ENCODE peak calls at places on chromosomes 13 and 19, in six cellular contexts. W is IMR-90, F is H1, B is GM12878, L is right lobe of liver, U is ovary. Y is an unnamed sample.

GRCh38 chr13:102817241-102817640 is 18.3 kb downstream of the BIVM start:
- DNase-seq in W (no peak), F (no peak), B (no peak), L (no peak), U (no peak), Y (no peak)

GRCh38 chr13:94479559-94480095 is at the start of gene DCT:
- DNase-seq in W (no peak), F (no peak), B (no peak), L (no peak), U (no peak), Y (no peak)

GRCh38 chr19:46984077-46985010 is 35.3 kb upstream of the NPAS1 start:
- DNase-seq in W (peak; percentile 50), F (no peak), B (no peak), L (peak; percentile 89), U (no peak), Y (no peak)

GRCh38 chr19:43105496-43105895 is 23.0 kb upstream of the PSG2 start:
- DNase-seq in W (peak; percentile 44), F (no peak), B (no peak), L (no peak), U (no peak), Y (no peak)

GRCh38 chr19:42345191-42345812 is 19.9 kb downstream of the MEGF8 start:
- DNase-seq in W (peak; percentile 38), F (no peak), B (no peak), L (no peak), U (no peak), Y (no peak)

GRCh38 chr13:53920916-53921315 is 892.3 kb downstream of the OLFM4 start:
- DNase-seq in W (no peak), F (no peak), B (no peak), L (peak; percentile 44), U (no peak), Y (no peak)

GRCh38 chr19:54096642-54097106 is 3.9 kb downstream of the OSCAR start:
- DNase-seq in W (peak; percentile 17), F (peak; percentile 62), B (no peak), L (peak; percentile 58), U (no peak), Y (no peak)

GRCh38 chr19:28744014-28744413 is 468.9 kb downstream of the UQCRFS1 start:
- DNase-seq in W (no peak), F (no peak), B (no peak), L (no peak), U (no peak), Y (no peak)

GRCh38 chr19:58554494-58555368 is at the start of gene CHMP2A:
- DNase-seq in W (peak; percentile 95), F (peak; percentile 99), B (peak; percentile 85), L (peak; percentile 99), U (peak; percentile 99), Y (peak; percentile 99)

GRCh38 chr13:90768116-90768515 is 579.4 kb upstream of the MIR17HG start:
- DNase-seq in W (no peak), F (no peak), B (no peak), L (no peak), U (no peak), Y (no peak)

GRCh38 chr13:101202590-101202989 is 213.7 kb downstream of the NALCN start:
- DNase-seq in W (no peak), F (peak; percentile 53), B (no peak), L (no peak), U (no peak), Y (no peak)

GRCh38 chr13:43894438-43894837 is 14.7 kb downstream of the LACC1 start:
- DNase-seq in W (no peak), F (no peak), B (no peak), L (no peak), U (no peak), Y (no peak)

GRCh38 chr19:10292206-10292788 is 2.5 kb downstream of the ICAM5 start:
- DNase-seq in W (peak; percentile 78), F (peak; percentile 100), B (no peak), L (peak; percentile 85), U (peak; percentile 85), Y (peak; percentile 55)

GRCh38 chr19:1508507-1508856 is 4.3 kb downstream of the ADAMTSL5 start:
- DNase-seq in W (no peak), F (no peak), B (no peak), L (no peak), U (no peak), Y (no peak)

GRCh38 chr19:1509589-1510441 is 3.0 kb downstream of the ADAMTSL5 start:
- DNase-seq in W (no peak), F (no peak), B (no peak), L (no peak), U (no peak), Y (no peak)

GRCh38 chr19:1507192-1507660 is 5.6 kb downstream of the ADAMTSL5 start:
- DNase-seq in W (no peak), F (no peak), B (no peak), L (no peak), U (peak; percentile 62), Y (no peak)

GRCh38 chr19:1505991-1506881 is 6.6 kb downstream of the ADAMTSL5 start:
- DNase-seq in W (no peak), F (no peak), B (no peak), L (no peak), U (peak; percentile 49), Y (no peak)

GRCh38 chr19:1507763-1508506 is 4.9 kb downstream of the ADAMTSL5 start:
- DNase-seq in W (peak; percentile 95), F (peak; percentile 94), B (peak; percentile 32), L (peak; percentile 90), U (peak; percentile 96), Y (peak; percentile 91)
- TF ChIP-seq POLR2A in W (no peak), F (no peak), B (peak; percentile 35), L (no peak), U (no peak), Y (no peak)

DNA sequence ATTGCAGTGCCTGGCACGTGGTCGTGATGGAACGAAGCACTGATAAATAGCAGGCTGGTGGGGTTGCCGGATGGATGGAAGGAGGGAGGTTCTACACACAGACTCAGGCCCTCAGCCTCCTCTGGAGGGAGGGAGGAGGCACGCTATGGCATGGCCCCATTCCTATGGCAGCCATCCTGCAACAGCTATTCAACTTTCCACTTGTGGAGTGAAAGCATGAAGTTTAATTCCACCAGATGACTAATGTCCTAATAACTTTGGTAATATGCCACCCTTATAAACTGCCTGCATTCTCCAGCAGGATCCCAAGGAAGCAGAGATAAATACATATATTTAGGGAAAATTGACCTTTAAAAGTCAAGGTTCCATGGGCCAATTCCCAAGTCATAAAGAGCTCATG is 92.4 kb downstream of the KL start:
- DNase-seq in W (peak; percentile 71), F (no peak), B (no peak), L (no peak), U (no peak), Y (no peak)
- H3K27ac ChIP-seq in W (peak overlapping the region; percentile 82), F (no peak overlapping the region), B (peak overlapping the region; percentile 91), L (no peak overlapping the region), U (no peak overlapping the region), Y (no peak overlapping the region)

GRCh38 chr19:6728346-6728745 is 7.9 kb upstream of the C3 start:
- DNase-seq in W (no peak), F (no peak), B (no peak), L (no peak), U (no peak), Y (no peak)

GRCh38 chr19:6731822-6732221 is 5.6 kb downstream of the GPR108 start:
- DNase-seq in W (no peak), F (no peak), B (no peak), L (peak; percentile 55), U (no peak), Y (no peak)

GRCh38 chr19:6729573-6730152 is 7.7 kb downstream of the GPR108 start:
- DNase-seq in W (no peak), F (no peak), B (no peak), L (peak; percentile 84), U (no peak), Y (no peak)

GRCh38 chr19:6730941-6731670 is 6.3 kb downstream of the GPR108 start:
- DNase-seq in W (no peak), F (no peak), B (no peak), L (peak; percentile 61), U (no peak), Y (no peak)

GRCh38 chr19:6730153-6730804 is 7.1 kb downstream of the GPR108 start:
- DNase-seq in W (no peak), F (peak; percentile 91), B (no peak), L (peak; percentile 99), U (peak; percentile 95), Y (peak; percentile 34)
- TF ChIP-seq POLR2A in W (no peak), F (no peak), B (no peak), L (peak; percentile 60), U (no peak), Y (no peak)

DNA sequence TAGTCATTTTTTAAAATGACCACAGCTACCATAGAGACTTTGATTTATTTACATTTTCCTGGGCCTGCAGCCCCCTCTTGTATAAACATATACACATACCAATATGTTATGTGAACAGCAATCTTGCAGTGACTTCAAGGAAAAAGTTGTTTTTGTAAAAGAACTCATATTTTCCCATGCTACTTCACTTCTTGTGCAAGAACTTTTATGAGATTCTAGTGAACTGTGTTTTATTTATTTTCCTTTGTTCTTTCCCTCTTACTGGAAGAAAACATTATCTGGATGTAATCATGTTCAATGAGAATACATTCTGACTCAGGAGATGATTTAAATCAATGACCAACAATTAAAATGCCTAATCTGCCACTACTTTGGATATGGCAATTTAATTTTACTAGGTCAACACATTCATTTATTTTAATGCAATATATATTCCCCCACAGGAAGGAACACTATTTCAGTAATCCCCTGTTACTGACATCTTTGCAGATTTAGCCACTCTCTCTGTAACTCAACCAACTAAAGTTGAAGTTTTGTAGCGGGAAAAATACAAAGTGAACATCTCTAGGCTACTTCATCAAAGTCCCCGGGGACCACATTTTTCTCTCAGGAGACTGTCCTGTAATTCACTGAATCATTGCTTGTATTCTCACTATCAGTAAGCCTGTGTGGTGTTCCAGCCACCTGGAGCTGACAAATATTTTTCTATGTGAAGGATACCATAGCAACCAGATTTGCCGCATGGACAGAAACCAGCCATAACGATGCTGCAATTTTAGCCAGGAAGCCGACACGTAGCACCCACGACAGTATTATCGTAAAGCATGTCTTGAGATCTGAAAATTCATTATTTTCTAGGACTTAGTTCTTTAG is 90.5 kb downstream of the STARD13 start:
- DNase-seq in W (peak; percentile 96), F (no peak), B (peak; percentile 99), L (no peak), U (no peak), Y (no peak)
- H3K27ac ChIP-seq in W (peak overlapping the region; percentile 81), F (no peak overlapping the region), B (peak overlapping the region; percentile 92), L (no peak overlapping the region), U (no peak overlapping the region), Y (peak overlapping the region; percentile 45)

DNA sequence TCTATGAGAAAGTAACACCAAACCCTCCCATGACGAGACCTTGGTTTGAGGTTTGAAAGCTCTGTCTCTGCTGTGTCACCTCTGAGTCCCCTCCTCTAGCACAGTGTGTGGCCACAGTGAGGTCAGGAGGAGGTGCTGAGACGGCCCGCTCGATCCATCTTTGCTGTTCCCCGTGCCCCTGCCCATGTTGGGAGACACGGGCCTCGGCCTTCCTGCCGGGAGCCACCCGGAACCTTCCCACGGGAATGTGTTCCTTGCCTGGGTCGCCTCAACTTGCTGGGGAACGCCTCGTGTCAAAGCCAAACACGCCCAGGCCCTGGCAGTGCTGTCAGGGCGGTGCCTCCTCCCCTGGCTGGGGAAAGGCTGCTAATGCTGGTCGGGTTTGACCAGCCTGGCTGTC is 10.1 kb downstream of the NANOS3 start:
- DNase-seq in W (no peak), F (no peak), B (no peak), L (no peak), U (no peak), Y (no peak)
- TF ChIP-seq POLR2A in W (no peak), F (no peak), B (no peak), L (no peak), U (no peak), Y (no peak)

GRCh38 chr13:97268772-97269171 is 46.6 kb downstream of the MBNL2 start:
- DNase-seq in W (no peak), F (no peak), B (no peak), L (no peak), U (no peak), Y (no peak)
- H3K27ac ChIP-seq in W (peak overlapping the region; percentile 15), F (no peak overlapping the region), B (no peak overlapping the region), L (peak overlapping the region; percentile 25), U (no peak overlapping the region), Y (peak overlapping the region; percentile 10)

GRCh38 chr13:114128624-114129522 is 3.5 kb downstream of the RASA3 start:
- DNase-seq in W (peak; percentile 95), F (no peak), B (peak; percentile 81), L (peak; percentile 81), U (peak; percentile 60), Y (peak; percentile 65)
- TF ChIP-seq POLR2A in W (peak; percentile 77), F (no peak), B (no peak), L (peak; percentile 32), U (no peak), Y (no peak)